ENCODE peak calls at places on chromosomes 11 and 22, in five cellular contexts. C, T, M, I and P are unnamed samples.

GRCh38 chr22:24968066-24968561 is 15.6 kb downstream of the KIAA1671 start:
- ATAC-seq in C (no peak), T (peak), M (no peak), I (no peak), P (peak)

GRCh38 chr11:125451400-125452124 is 44.5 kb downstream of the FEZ1 start:
- ATAC-seq in C (no peak), T (peak), M (no peak), I (no peak), P (peak)

GRCh38 chr11:118015385-118015841 is 29.2 kb downstream of the IL10RA start:
- ATAC-seq in C (peak), T (no peak), M (no peak), I (peak), P (no peak)

GRCh38 chr11:129375731-129376657 is at the start of gene BARX2:
- ATAC-seq in C (no peak), T (peak), M (no peak), I (no peak), P (peak)

GRCh38 chr22:24474221-24474620 is 20.9 kb upstream of the UPB1 start:
- ATAC-seq in C (no peak), T (peak), M (no peak), I (no peak), P (no peak)

GRCh38 chr11:13216019-13217006 is 61.3 kb upstream of the BMAL1 start:
- ATAC-seq in C (no peak), T (peak), M (no peak), I (no peak), P (peak)

GRCh38 chr22:19955241-19956128 is 13.9 kb upstream of the TXNRD2 start:
- ATAC-seq in C (no peak), T (no peak), M (no peak), I (peak), P (peak)

GRCh38 chr11:6251990-6252473 is 7.6 kb upstream of the CCKBR start:
- ATAC-seq in C (no peak), T (no peak), M (no peak), I (no peak), P (no peak)

GRCh38 chr22:29998627-29999026 is 81.6 kb upstream of the HORMAD2 start:
- ATAC-seq in C (no peak), T (no peak), M (no peak), I (no peak), P (no peak)

GRCh38 chr11:20021771-20022362 is 138.4 kb downstream of the DBX1 start:
- ATAC-seq in C (no peak), T (no peak), M (no peak), I (no peak), P (no peak)